ENCODE peak calls at places on chromosomes 13 and 19, in seven cellular contexts. G is tibial nerve, C is heart left ventricle, J is A549, E is suprapubic skin, T is H54, B is spleen. K is an unnamed sample.

GRCh38 chr13:34842466-34842865 is 99.6 kb upstream of the NBEA start:
- DNase-seq in G (no peak), C (no peak), J (no peak), E (no peak), T (no peak), B (no peak), K (no peak)

GRCh38 chr19:54024660-54025059 is 33.2 kb downstream of the CACNG6 start:
- DNase-seq in G (no peak), C (no peak), J (peak), E (no peak), T (no peak), B (no peak), K (no peak)

GRCh38 chr19:43939557-43940260 is 4.6 kb upstream of the ZNF45 start:
- DNase-seq in G (no peak), C (no peak), J (no peak), E (no peak), T (no peak), B (no peak), K (no peak)

GRCh38 chr13:101416181-101417042 is at the start of gene NALCN:
- DNase-seq in G (no peak), C (peak), J (peak), E (peak), T (peak), B (no peak), K (no peak)

GRCh38 chr13:48633695-48634094 is 20.0 kb upstream of the CYSLTR2 start:
- DNase-seq in G (no peak), C (no peak), J (no peak), E (no peak), T (no peak), B (no peak), K (no peak)

GRCh38 chr19:17075860-17076538 is 422 bp downstream of the MYO9B start:
- DNase-seq in G (no peak), C (peak), J (no peak), E (peak), T (no peak), B (peak), K (no peak)

GRCh38 chr19:4067396-4068057 is 828 bp upstream of the ZBTB7A start:
- DNase-seq in G (no peak), C (no peak), J (no peak), E (peak), T (no peak), B (peak), K (no peak)

GRCh38 chr13:110354715-110355473 is 47.8 kb downstream of the COL4A2 start:
- DNase-seq in G (no peak), C (no peak), J (no peak), E (no peak), T (no peak), B (no peak), K (no peak)

GRCh38 chr19:2922987-2923386 is 21.8 kb downstream of the ZNF77 start:
- DNase-seq in G (no peak), C (no peak), J (no peak), E (no peak), T (no peak), B (no peak), K (no peak)

GRCh38 chr19:28023064-28023463 is 1189.9 kb downstream of the UQCRFS1 start:
- DNase-seq in G (no peak), C (no peak), J (no peak), E (no peak), T (no peak), B (no peak), K (no peak)

GRCh38 chr13:20489185-20489820 is 36.4 kb downstream of the CRYL1 start:
- DNase-seq in G (peak), C (peak), J (no peak), E (no peak), T (no peak), B (no peak), K (no peak)

GRCh38 chr19:34962945-34963530 is 991 bp downstream of the ZNF792 start:
- DNase-seq in G (no peak), C (no peak), J (no peak), E (no peak), T (no peak), B (peak), K (no peak)

GRCh38 chr19:22517496-22518411 is 95.6 kb upstream of the ZNF98 start:
- DNase-seq in G (no peak), C (no peak), J (no peak), E (no peak), T (no peak), B (peak), K (no peak)

GRCh38 chr19:869245-870177 is 10.0 kb downstream of the CFD start:
- DNase-seq in G (peak), C (no peak), J (peak), E (no peak), T (peak), B (no peak), K (no peak)

GRCh38 chr19:52992109-52993004 is 21.4 kb upstream of the ERVV-1 start:
- DNase-seq in G (no peak), C (peak), J (no peak), E (peak), T (no peak), B (peak), K (no peak)

GRCh38 chr13:36166051-36166450 is 34.9 kb upstream of the DCLK1 start:
- DNase-seq in G (no peak), C (no peak), J (no peak), E (no peak), T (no peak), B (no peak), K (no peak)

GRCh38 chr13:51283361-51283760 is 56.1 kb upstream of the SERPINE3 start:
- DNase-seq in G (no peak), C (no peak), J (no peak), E (no peak), T (no peak), B (no peak), K (no peak)

GRCh38 chr13:113827021-113827420 is 36.9 kb downstream of the GAS6 start:
- DNase-seq in G (no peak), C (no peak), J (no peak), E (no peak), T (no peak), B (no peak), K (no peak)

GRCh38 chr13:69903081-69903480 is 204.5 kb upstream of the ATXN8OS start:
- DNase-seq in G (no peak), C (no peak), J (no peak), E (no peak), T (no peak), B (no peak), K (no peak)

GRCh38 chr13:113652404-113653263 is 5.4 kb downstream of the ATP4B start:
- DNase-seq in G (no peak), C (no peak), J (no peak), E (no peak), T (no peak), B (peak), K (peak)

GRCh38 chr19:41324921-41325639 is 15.1 kb downstream of the CCDC97 start:
- DNase-seq in G (no peak), C (peak), J (peak), E (no peak), T (peak), B (peak), K (no peak)

GRCh38 chr19:41322451-41322850 is 12.5 kb downstream of the CCDC97 start:
- DNase-seq in G (no peak), C (no peak), J (no peak), E (no peak), T (no peak), B (no peak), K (no peak)

GRCh38 chr19:41323023-41323422 is 13.1 kb downstream of the CCDC97 start:
- DNase-seq in G (no peak), C (peak), J (no peak), E (no peak), T (no peak), B (no peak), K (no peak)

GRCh38 chr19:41324231-41324702 is 14.3 kb downstream of the CCDC97 start:
- DNase-seq in G (no peak), C (no peak), J (peak), E (no peak), T (no peak), B (no peak), K (no peak)

DNA sequence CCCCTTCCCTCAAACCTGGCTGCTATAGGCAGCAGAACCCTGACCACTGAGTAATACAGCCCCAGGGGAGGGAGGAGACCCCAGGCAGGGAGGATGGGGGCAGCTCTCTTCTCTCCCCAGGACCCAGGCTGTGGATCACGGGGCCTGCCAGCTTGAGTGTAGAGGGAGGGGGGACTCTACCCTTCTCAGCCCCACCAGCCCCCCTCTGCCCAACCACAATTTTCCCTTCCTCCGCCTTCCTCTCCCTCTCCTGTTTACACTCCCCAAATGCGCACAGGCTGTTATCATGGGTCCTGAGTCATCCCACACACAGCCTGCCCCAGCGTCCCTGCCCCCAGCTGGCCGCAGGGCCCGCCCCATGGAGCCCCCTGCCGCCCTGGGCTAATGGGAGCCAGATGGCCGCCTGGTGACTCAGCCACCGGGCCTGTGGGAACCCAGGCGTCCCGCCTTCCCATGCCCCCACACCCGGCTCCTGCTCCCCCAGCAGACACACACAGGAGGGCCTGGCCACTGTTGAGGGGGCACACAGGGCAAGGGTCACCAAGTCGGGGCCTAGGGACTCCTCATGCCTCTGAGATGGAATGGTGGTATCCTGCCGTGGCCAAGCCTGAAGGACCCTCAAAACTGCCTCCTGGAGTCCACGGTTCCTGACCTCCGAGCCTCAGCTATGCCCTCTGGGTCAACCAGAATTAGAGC is 13.6 kb downstream of the CCDC97 start:
- DNase-seq in G (peak), C (peak), J (peak), E (peak), T (peak), B (no peak), K (peak)
- TF ChIP-seq POLR2A in G (peak), C (no peak), J (no peak), E (no peak), T (peak), B (no peak), K (no peak)

GRCh38 chr19:18519962-18520847 is 1.7 kb downstream of the ELL start:
- DNase-seq in G (peak), C (peak), J (peak), E (peak), T (peak), B (peak), K (peak)
- TF ChIP-seq POLR2A in G (no peak), C (no peak), J (no peak), E (no peak), T (no peak), B (no peak), K (peak)

GRCh38 chr13:79393564-79394249 is 12.3 kb downstream of the RBM26 start:
- DNase-seq in G (peak), C (no peak), J (no peak), E (no peak), T (no peak), B (peak), K (no peak)
- TF ChIP-seq POLR2A in G (no peak), C (no peak), J (no peak), E (no peak), T (no peak), B (no peak), K (no peak)

DNA sequence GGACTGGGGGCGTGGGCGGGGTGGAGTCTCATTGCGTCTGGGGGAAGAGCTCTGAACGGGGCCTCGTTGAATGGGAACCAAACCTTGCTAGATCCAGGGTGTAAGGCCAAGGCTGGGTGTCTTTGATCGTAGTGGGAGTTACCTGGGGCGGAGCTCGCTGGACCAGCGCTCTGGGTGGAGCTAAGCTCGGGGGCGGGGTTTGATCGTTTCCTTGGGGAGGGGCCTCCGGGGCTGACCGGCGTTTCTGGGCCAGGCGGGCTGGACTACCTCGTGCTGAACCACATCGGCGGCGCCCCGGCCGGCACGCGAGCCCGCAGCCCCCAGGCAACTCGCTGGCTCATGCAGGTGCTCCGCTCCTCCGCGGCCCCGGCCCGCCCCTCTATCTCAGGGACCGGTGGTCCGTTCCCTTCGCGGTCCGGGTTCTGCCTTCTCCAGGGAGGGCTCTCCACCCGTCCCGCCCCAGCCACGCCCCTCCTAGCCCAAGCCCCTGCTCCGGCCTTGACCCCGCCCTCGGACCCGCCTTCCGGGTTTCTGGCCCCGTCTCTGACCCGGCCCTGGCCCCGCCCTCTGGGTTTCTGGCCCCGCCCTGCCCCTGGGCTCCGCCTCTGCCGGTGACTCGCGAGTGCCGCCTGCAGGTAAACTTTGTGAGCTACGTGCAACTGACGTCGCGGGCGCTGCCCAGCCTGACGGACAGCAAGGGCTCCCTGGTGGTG is 3.3 kb upstream of the RPL36 start:
- DNase-seq in G (peak), C (peak), J (peak), E (peak), T (peak), B (peak), K (peak)
- TF ChIP-seq POLR2A in G (no peak), C (peak), J (no peak), E (no peak), T (no peak), B (no peak), K (peak)

GRCh38 chr13:27678306-27679040 is 56.8 kb downstream of the POLR1D start:
- DNase-seq in G (no peak), C (no peak), J (no peak), E (no peak), T (no peak), B (no peak), K (no peak)

GRCh38 chr13:27679896-27680295 is 58.2 kb downstream of the POLR1D start:
- DNase-seq in G (no peak), C (no peak), J (no peak), E (no peak), T (no peak), B (no peak), K (no peak)

GRCh38 chr13:27673911-27674310 is 52.2 kb downstream of the POLR1D start:
- DNase-seq in G (no peak), C (no peak), J (no peak), E (no peak), T (no peak), B (no peak), K (no peak)

GRCh38 chr13:27680465-27680864 is 58.8 kb downstream of the POLR1D start:
- DNase-seq in G (no peak), C (no peak), J (no peak), E (no peak), T (no peak), B (no peak), K (no peak)

GRCh38 chr13:27679396-27679795 is 57.7 kb downstream of the POLR1D start:
- DNase-seq in G (no peak), C (no peak), J (no peak), E (no peak), T (no peak), B (no peak), K (no peak)
- TF ChIP-seq POLR2A in G (no peak), C (no peak), J (no peak), E (no peak), T (no peak), B (no peak), K (no peak)

GRCh38 chr19:49338023-49338677 is 2.9 kb downstream of the CD37 start:
- DNase-seq in G (no peak), C (no peak), J (no peak), E (no peak), T (no peak), B (peak), K (no peak)

GRCh38 chr19:49338691-49339363 is 3.6 kb downstream of the CD37 start:
- DNase-seq in G (no peak), C (peak), J (peak), E (peak), T (no peak), B (peak), K (peak)

GRCh38 chr19:49340865-49341718 is 5.9 kb downstream of the CD37 start:
- DNase-seq in G (no peak), C (no peak), J (no peak), E (no peak), T (no peak), B (peak), K (no peak)

GRCh38 chr19:49340069-49340864 is 5.1 kb downstream of the CD37 start:
- DNase-seq in G (peak), C (peak), J (no peak), E (peak), T (no peak), B (peak), K (no peak)

DNA sequence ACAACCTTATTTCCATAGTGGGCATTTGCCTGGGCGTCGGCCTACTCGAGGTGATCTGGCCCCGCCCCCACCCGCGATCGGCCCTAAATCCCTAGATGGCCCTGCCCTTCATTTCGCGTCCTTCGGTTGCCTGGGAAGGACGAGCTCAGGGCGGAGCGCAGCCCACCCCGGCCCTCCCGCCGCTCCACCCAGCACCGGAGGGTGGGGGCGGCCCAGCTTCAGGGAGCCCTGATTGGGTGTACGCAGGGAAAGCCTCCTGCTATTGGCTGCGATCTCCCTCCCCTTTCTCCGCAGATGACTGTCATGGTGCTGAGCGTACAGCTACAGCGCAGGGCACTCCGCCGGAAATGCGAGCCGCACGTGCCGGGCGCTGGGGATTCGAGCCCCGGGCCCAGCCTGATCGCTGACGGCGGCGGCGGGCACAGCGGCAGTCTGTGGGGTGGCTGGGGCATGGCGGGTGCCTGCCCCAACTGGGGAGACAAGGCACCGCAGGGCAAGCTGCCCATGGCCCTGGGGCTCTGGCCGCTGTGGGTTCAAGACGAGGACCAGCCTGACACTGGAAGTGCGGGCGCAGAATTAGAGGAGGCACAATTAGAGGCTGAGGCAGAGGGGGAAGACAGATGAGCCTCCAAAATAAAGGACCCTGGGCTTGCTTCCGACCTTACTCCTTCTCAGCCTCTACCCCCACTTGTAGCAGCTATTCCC is 4.3 kb downstream of the CD37 start:
- DNase-seq in G (peak), C (peak), J (no peak), E (peak), T (no peak), B (peak), K (peak)
- TF ChIP-seq POLR2A in G (peak), C (peak), J (no peak), E (peak), T (no peak), B (no peak), K (peak)

GRCh38 chr13:66009241-66009640 is 1220.9 kb downstream of the PCDH9 start:
- DNase-seq in G (no peak), C (no peak), J (no peak), E (no peak), T (no peak), B (no peak), K (no peak)

DNA sequence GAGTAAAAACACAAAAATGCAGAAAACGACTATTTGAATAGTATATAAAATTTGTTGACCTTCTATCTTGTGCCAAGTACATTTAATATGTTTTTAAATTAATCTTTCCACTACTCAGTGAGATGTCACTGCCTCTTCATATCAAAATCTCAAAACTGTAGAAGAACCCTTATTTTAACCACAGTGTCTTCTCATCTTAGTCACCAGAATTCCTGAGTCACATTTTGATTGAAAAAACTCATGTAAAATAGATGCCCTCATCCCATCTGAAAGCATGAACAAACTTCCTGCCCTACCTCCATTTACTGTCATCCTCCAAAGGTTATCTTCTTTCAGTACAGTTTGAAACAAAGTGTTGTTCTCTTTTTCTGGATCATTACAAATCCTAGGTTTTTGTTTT is 1215.4 kb downstream of the PCDH9 start:
- DNase-seq in G (no peak), C (no peak), J (no peak), E (no peak), T (no peak), B (no peak), K (no peak)
- TF ChIP-seq POLR2A in G (no peak), C (no peak), J (no peak), E (no peak), T (no peak), B (no peak), K (no peak)

DNA sequence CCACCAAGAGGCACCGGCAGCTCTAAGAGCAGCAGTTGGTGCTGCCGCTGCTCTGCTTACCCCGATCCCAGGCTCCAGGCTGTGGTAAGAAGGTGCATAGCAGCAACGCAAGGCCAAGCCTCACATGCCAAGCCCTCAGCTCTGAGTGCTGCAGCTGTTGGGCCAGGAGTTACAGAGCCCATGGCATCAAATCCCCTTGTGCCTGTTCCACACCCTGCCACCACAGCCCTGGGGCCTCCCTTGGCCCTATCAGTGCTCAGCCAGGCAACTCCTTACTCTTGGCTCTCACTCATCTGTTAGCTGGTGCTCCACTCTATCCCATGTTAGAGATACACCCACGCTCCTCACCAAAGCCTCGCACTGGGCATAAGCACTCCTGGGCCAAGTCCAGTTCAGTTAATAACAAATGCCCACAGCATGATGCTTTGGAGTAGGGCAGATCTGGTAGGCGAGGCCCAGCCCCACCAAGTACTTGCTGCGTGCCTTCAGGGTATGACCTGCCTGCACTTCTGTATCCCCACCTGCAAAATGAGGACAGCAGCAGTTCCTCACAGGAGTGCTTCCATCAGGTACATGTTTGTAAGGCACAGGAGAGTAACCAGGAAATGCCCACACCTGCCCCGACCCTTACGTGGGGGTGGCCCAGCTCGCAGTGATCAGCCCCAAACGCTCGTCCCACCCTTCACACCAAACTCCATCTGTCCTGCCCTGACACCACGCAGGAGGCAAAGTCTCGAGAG is 16.2 kb downstream of the AKAP8L start:
- DNase-seq in G (no peak), C (peak), J (no peak), E (no peak), T (no peak), B (no peak), K (peak)
- TF ChIP-seq POLR2A in G (no peak), C (no peak), J (no peak), E (no peak), T (no peak), B (no peak), K (no peak)